ENCODE peak calls at places on chromosome X, in six cellular contexts. K is GM10248, U is epithelial cell of esophagus, E is HFFc6, N is ovary, Y is keratinocyte. J is an unnamed sample.

GRCh38 chrX:65706041-65706828 is 38.8 kb downstream of the MSN start:
- DNase-seq in K (peak), U (peak), E (peak), N (no peak), Y (peak), J (no peak)

GRCh38 chrX:87434618-87435017 is 83.0 kb upstream of the KLHL4 start:
- DNase-seq in K (no peak), U (no peak), E (no peak), N (no peak), Y (no peak), J (no peak)

GRCh38 chrX:63058204-63058603 is 292.9 kb downstream of the SPIN4 start:
- DNase-seq in K (no peak), U (no peak), E (no peak), N (no peak), Y (no peak), J (no peak)

GRCh38 chrX:36575670-36576069 is 432.5 kb upstream of the FAM47C start:
- DNase-seq in K (no peak), U (no peak), E (no peak), N (no peak), Y (no peak), J (no peak)

GRCh38 chrX:150844016-150844415 is 54.5 kb downstream of the CD99L2 start:
- DNase-seq in K (no peak), U (peak), E (no peak), N (no peak), Y (peak), J (no peak)

GRCh38 chrX:147476008-147476407 is 435.7 kb upstream of the FMR1 start:
- DNase-seq in K (peak), U (peak), E (no peak), N (no peak), Y (no peak), J (peak)

GRCh38 chrX:72573158-72573511 is 492 bp upstream of the HDAC8 start:
- DNase-seq in K (no peak), U (no peak), E (no peak), N (no peak), Y (no peak), J (no peak)

GRCh38 chrX:48938721-48939416 is 18.5 kb downstream of the OTUD5 start:
- DNase-seq in K (peak), U (no peak), E (no peak), N (no peak), Y (no peak), J (no peak)

GRCh38 chrX:130343411-130343810 is 3.7 kb downstream of the SLC25A14 start:
- DNase-seq in K (no peak), U (no peak), E (no peak), N (no peak), Y (no peak), J (no peak)

GRCh38 chrX:2627272-2627867 is 63.7 kb upstream of the CD99 start:
- DNase-seq in K (peak), U (peak), E (no peak), N (no peak), Y (no peak), J (peak)

GRCh38 chrX:24515447-24515846 is 50.4 kb downstream of the PDK3 start:
- DNase-seq in K (no peak), U (peak), E (no peak), N (no peak), Y (no peak), J (no peak)

GRCh38 chrX:56833626-56834025 is 104.6 kb downstream of the NBDY start:
- DNase-seq in K (no peak), U (peak), E (no peak), N (no peak), Y (no peak), J (no peak)

GRCh38 chrX:136162827-136163427 is 15.6 kb downstream of the FHL1 start:
- DNase-seq in K (peak), U (peak), E (peak), N (peak), Y (peak), J (peak)

GRCh38 chrX:50107470-50107869 is 93.3 kb downstream of the AKAP4 start:
- DNase-seq in K (no peak), U (peak), E (no peak), N (no peak), Y (no peak), J (no peak)

GRCh38 chrX:128800138-128800537 is 723.2 kb downstream of the SMARCA1 start:
- DNase-seq in K (no peak), U (no peak), E (no peak), N (no peak), Y (no peak), J (no peak)
- TF ChIP-seq CTCF in K (no peak), U (no peak), E (no peak), N (no peak), Y (no peak), J (peak)

GRCh38 chrX:117689956-117690355 is 426.7 kb downstream of the KLHL13 start:
- DNase-seq in K (no peak), U (no peak), E (no peak), N (no peak), Y (no peak), J (no peak)
- TF ChIP-seq CTCF in K (no peak), U (no peak), E (no peak), N (no peak), Y (no peak), J (no peak)

GRCh38 chrX:132058050-132058449 is 34.9 kb downstream of the STK26 start:
- DNase-seq in K (no peak), U (no peak), E (no peak), N (no peak), Y (no peak), J (no peak)

GRCh38 chrX:132058975-132059374 is 35.9 kb downstream of the STK26 start:
- DNase-seq in K (no peak), U (no peak), E (no peak), N (no peak), Y (no peak), J (no peak)

GRCh38 chrX:132068405-132068804 is 45.3 kb downstream of the STK26 start:
- DNase-seq in K (no peak), U (peak), E (no peak), N (no peak), Y (peak), J (no peak)

GRCh38 chrX:132059973-132060540 is 37.0 kb downstream of the STK26 start:
- DNase-seq in K (no peak), U (no peak), E (no peak), N (no peak), Y (no peak), J (no peak)

GRCh38 chrX:132063862-132064261 is 40.8 kb downstream of the STK26 start:
- DNase-seq in K (no peak), U (no peak), E (no peak), N (no peak), Y (no peak), J (no peak)
- TF ChIP-seq CTCF in K (no peak), U (no peak), E (no peak), N (no peak), Y (no peak), J (no peak)

DNA sequence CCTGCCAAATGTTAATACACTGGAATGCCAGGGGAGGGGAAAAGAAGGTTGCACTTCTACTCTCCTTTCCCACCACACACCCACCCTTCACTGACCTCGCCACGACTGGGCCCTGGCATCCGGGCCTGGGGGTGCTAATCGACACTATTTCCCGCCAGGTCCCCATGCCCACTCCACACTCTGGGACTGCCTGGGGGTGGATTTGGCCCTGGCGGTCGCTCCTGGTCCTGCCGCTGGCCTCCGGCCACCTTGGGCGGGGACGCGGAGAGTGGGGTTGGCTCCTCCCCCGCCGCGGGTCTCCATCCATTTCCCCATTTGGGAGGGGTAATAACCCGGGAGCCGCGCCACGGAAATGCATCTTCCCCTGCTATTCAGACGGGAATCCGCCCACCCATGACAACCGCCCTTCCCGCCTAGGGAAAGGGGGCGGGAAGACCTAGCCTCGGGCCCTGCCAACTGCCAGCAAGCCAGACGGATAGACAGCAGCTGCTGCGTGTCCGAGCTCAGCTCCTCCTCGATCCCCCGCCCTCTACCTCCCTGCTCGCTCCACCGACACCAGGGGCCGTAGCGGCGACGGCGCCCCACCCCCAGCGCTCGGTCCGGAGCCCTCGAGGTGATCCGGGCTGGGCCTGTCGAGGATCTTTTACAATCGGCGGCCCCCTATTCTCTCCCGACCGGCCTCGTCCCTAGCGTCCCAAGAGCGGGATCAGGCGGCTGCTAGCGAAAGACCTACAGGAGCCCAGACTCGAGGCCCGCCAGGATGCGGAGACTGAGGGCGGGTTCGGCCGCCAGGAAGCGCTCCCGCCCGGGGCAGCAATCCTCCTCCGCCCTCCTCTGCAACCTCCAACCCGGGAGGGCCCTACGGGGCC is 78.0 kb downstream of the RLIM start:
- DNase-seq in K (peak), U (peak), E (peak), N (peak), Y (no peak), J (peak)
- TF ChIP-seq CTCF in K (peak), U (peak), E (peak), N (peak), Y (no peak), J (peak)

GRCh38 chrX:33062016-33062415 is 149.3 kb downstream of the DMD start:
- DNase-seq in K (no peak), U (no peak), E (no peak), N (no peak), Y (no peak), J (no peak)
- TF ChIP-seq CTCF in K (no peak), U (no peak), E (no peak), N (no peak), Y (no peak), J (no peak)

GRCh38 chrX:16577483-16578029 is 72.4 kb upstream of the S100G start:
- DNase-seq in K (no peak), U (no peak), E (no peak), N (no peak), Y (no peak), J (no peak)

GRCh38 chrX:16579517-16579916 is 70.4 kb upstream of the S100G start:
- DNase-seq in K (no peak), U (no peak), E (no peak), N (no peak), Y (no peak), J (no peak)

GRCh38 chrX:16573781-16574180 is 76.2 kb upstream of the S100G start:
- DNase-seq in K (no peak), U (peak), E (peak), N (no peak), Y (no peak), J (no peak)

DNA sequence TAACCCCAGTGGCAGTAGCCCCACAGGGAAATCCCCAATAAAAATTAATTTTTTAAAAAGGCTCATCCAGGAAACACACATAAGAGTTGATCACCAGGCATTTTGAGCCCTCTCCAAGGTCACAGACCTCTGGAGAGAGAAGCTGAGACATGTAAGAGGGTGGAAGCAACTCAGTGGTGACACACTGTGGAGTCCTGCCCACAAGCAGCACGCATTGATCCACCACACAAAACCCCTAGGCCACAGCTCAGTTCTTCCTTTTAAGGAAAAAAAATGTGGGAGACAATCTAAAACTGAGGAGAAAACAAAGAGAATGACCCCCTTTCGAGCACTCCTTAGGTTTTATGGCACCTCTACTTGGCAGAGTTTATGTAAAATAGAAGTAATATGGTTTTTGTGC is 71.7 kb upstream of the S100G start:
- DNase-seq in K (no peak), U (peak), E (peak), N (no peak), Y (no peak), J (no peak)
- TF ChIP-seq CTCF in K (no peak), U (no peak), E (no peak), N (no peak), Y (peak), J (no peak)

GRCh38 chrX:13469963-13470679 is 99.3 kb upstream of the EGFL6 start:
- DNase-seq in K (no peak), U (peak), E (peak), N (no peak), Y (no peak), J (no peak)

GRCh38 chrX:13473666-13474516 is 95.5 kb upstream of the EGFL6 start:
- DNase-seq in K (peak), U (no peak), E (no peak), N (no peak), Y (no peak), J (no peak)

GRCh38 chrX:13471269-13471668 is 98.1 kb upstream of the EGFL6 start:
- DNase-seq in K (no peak), U (no peak), E (no peak), N (no peak), Y (no peak), J (peak)

GRCh38 chrX:13470680-13470967 is 98.8 kb upstream of the EGFL6 start:
- DNase-seq in K (no peak), U (no peak), E (no peak), N (no peak), Y (no peak), J (no peak)

DNA sequence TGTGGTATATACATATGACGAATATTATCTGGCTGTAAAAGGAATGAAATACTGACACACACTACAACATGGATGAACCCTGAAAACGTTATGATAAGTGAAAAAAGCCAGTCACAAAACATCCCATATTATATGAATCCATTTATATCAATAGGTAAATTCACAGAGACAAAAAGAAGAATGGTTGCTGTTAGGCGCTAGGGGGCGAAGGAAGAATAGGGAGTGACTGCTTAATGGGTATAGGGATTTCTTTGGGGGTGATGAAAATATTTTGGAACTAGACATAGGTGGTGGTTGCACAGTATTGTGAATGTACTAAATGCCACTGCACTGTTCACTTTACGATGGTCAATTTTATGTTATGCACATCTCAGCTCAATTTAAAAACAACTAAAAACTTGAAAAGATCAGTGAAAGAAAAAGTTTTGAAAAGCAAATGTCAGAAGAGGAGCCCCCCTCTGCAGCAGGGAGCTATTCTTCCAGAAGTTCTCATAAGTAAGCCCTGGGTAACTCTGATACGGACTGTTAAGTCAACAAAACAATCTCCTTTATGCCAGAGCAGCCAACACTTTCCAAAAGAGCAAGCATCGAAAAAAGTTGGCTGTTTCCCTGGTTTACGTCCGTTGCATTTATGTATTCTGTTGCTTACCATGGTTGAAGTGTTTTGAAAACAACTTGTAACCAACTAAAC is 96.3 kb upstream of the EGFL6 start:
- DNase-seq in K (no peak), U (no peak), E (no peak), N (no peak), Y (no peak), J (no peak)
- TF ChIP-seq CTCF in K (no peak), U (no peak), E (no peak), N (no peak), Y (no peak), J (no peak)